ENCODE peak calls at places on chromosome 21, in five cellular contexts. R is mucosa of descending colon, Y is A549, J is Panc1, A is AG04450. N is an unnamed sample.
A peak's percentile ranks its signal among the peaks of the same experiment; 100 is the strongest.

GRCh38 chr21:43921979-43922945 is 57.2 kb downstream of the AGPAT3 start:
- DNase-seq in A (no peak), R (no peak), J (no peak), Y (no peak), N (no peak)

GRCh38 chr21:15781986-15782385 is 52.2 kb downstream of the USP25 start:
- DNase-seq in R (peak; percentile 28), Y (no peak), A (no peak), J (no peak), N (no peak)

GRCh38 chr21:29660047-29660720 is 279.6 kb downstream of the GRIK1 start:
- DNase-seq in J (no peak), A (no peak), Y (no peak), R (no peak), N (no peak)

GRCh38 chr21:29233611-29234540 is 64.8 kb upstream of the BACH1 start:
- DNase-seq in J (no peak), Y (no peak), R (no peak), A (no peak), N (no peak)

GRCh38 chr21:43596616-43597015 is 62.7 kb downstream of the HSF2BP start:
- DNase-seq in Y (no peak), J (no peak), R (no peak), A (no peak), N (no peak)

GRCh38 chr21:30194701-30195299 is 21.1 kb downstream of the CLDN8 start:
- DNase-seq in R (no peak), Y (no peak), J (no peak), A (no peak), N (peak; percentile 4)

GRCh38 chr21:28516996-28517592 is 475.6 kb downstream of the LTN1 start:
- DNase-seq in Y (peak; percentile 2), A (no peak), R (peak; percentile 54), J (peak; percentile 15), N (peak; percentile 80)

GRCh38 chr21:26777166-26777565 is 68.0 kb downstream of the ADAMTS1 start:
- DNase-seq in R (no peak), A (no peak), J (no peak), Y (no peak), N (no peak)

GRCh38 chr21:20187028-20187427 is 811.2 kb upstream of the NCAM2 start:
- DNase-seq in Y (no peak), A (no peak), J (no peak), R (no peak), N (no peak)

GRCh38 chr21:25551548-25551947 is 55.7 kb downstream of the MRPL39 start:
- DNase-seq in J (no peak), R (no peak), Y (no peak), A (no peak), N (no peak)

GRCh38 chr21:18235545-18235944 is 9.1 kb upstream of the CHODL start:
- DNase-seq in J (no peak), R (no peak), Y (no peak), A (no peak), N (no peak)

GRCh38 chr21:26116456-26117011 is 54.0 kb downstream of the APP start:
- DNase-seq in R (no peak), A (no peak), Y (no peak), J (no peak), N (no peak)

GRCh38 chr21:31911138-31911907 is 38.5 kb downstream of the HUNK start:
- DNase-seq in Y (no peak), A (no peak), J (no peak), R (no peak), N (no peak)

GRCh38 chr21:16218682-16219343 is 489.0 kb downstream of the USP25 start:
- DNase-seq in A (no peak), Y (no peak), R (no peak), J (no peak), N (no peak)

GRCh38 chr21:26684866-26685265 is 111.8 kb upstream of the CYYR1 start:
- DNase-seq in A (no peak), Y (no peak), R (no peak), J (peak; percentile 20), N (no peak)

GRCh38 chr21:14366998-14367397 is 15.9 kb downstream of the HSPA13 start:
- DNase-seq in R (no peak), J (no peak), Y (no peak), A (no peak), N (no peak)

GRCh38 chr21:32207096-32207716 is 71.6 kb downstream of the MIS18A start:
- DNase-seq in J (no peak), Y (no peak), A (no peak), R (no peak), N (no peak)

GRCh38 chr21:28793043-28793442 is 199.6 kb downstream of the LTN1 start:
- DNase-seq in R (no peak), A (no peak), Y (no peak), J (no peak), N (no peak)

GRCh38 chr21:15894596-15894995 is 164.8 kb downstream of the USP25 start:
- DNase-seq in Y (no peak), A (no peak), J (no peak), R (no peak), N (no peak)

GRCh38 chr21:21230672-21231071 is 232.5 kb downstream of the NCAM2 start:
- DNase-seq in R (no peak), J (no peak), A (no peak), Y (no peak), N (no peak)

GRCh38 chr21:26057488-26058170 is 112.9 kb downstream of the APP start:
- DNase-seq in J (no peak), A (no peak), R (no peak), Y (no peak), N (no peak)

GRCh38 chr21:15826147-15826780 is 96.5 kb downstream of the USP25 start:
- DNase-seq in J (no peak), Y (peak; percentile 21), A (no peak), R (no peak), N (peak; percentile 25)

GRCh38 chr21:21084179-21084578 is 86.0 kb downstream of the NCAM2 start:
- DNase-seq in A (no peak), J (no peak), R (no peak), Y (no peak), N (no peak)

GRCh38 chr21:19900149-19900548 is 1098.1 kb upstream of the NCAM2 start:
- DNase-seq in Y (no peak), R (no peak), J (no peak), A (no peak), N (no peak)

GRCh38 chr21:16588433-16588860 is 858.7 kb downstream of the USP25 start:
- DNase-seq in J (peak; percentile 32), Y (peak; percentile 21), R (peak; percentile 54), A (peak; percentile 49), N (no peak)

GRCh38 chr21:38388684-38389676 is 109.3 kb downstream of the ERG start:
- DNase-seq in R (no peak), Y (no peak), J (no peak), A (no peak), N (no peak)

GRCh38 chr21:28832013-28832714 is 160.5 kb downstream of the LTN1 start:
- DNase-seq in A (no peak), R (no peak), Y (no peak), J (peak; percentile 13), N (no peak)

GRCh38 chr21:41227357-41228005 is 59.5 kb downstream of the BACE2 start:
- DNase-seq in Y (no peak), A (no peak), J (no peak), R (no peak), N (no peak)

GRCh38 chr21:46437511-46437910 is 21.2 kb upstream of the DIP2A start:
- DNase-seq in J (no peak), R (peak; percentile 36), Y (no peak), A (no peak), N (no peak)

GRCh38 chr21:28308516-28308915 is 684.2 kb downstream of the LTN1 start:
- DNase-seq in A (no peak), R (no peak), J (no peak), Y (no peak), N (no peak)

GRCh38 chr21:18252686-18253085 is 8.1 kb downstream of the CHODL start:
- DNase-seq in R (peak; percentile 15), Y (no peak), A (no peak), J (no peak), N (no peak)

GRCh38 chr21:43600642-43601397 is 58.5 kb downstream of the HSF2BP start:
- DNase-seq in J (no peak), R (no peak), A (peak; percentile 84), Y (no peak), N (no peak)

GRCh38 chr21:39082656-39083376 is 100.4 kb downstream of the PSMG1 start:
- DNase-seq in Y (no peak), A (no peak), J (no peak), R (no peak), N (peak; percentile 7)

GRCh38 chr21:28069446-28069845 is 923.2 kb downstream of the LTN1 start:
- DNase-seq in R (no peak), Y (no peak), J (no peak), A (peak; percentile 63), N (no peak)

GRCh38 chr21:32102426-32102825 is 176.4 kb downstream of the MIS18A start:
- DNase-seq in A (no peak), R (no peak), Y (no peak), J (no peak), N (no peak)

GRCh38 chr21:43778469-43779335 is 2.6 kb upstream of the CSTB start:
- DNase-seq in Y (no peak), A (no peak), R (no peak), J (peak; percentile 47), N (no peak)

GRCh38 chr21:16978309-16978895 is 534.4 kb upstream of the CXADR start:
- DNase-seq in J (no peak), A (no peak), Y (no peak), R (peak; percentile 23), N (no peak)

GRCh38 chr21:27817061-27817460 is 850.2 kb upstream of the ADAMTS5 start:
- DNase-seq in R (no peak), J (no peak), Y (no peak), A (no peak), N (no peak)

GRCh38 chr21:45408271-45408791 is 3.4 kb downstream of the COL18A1 start:
- DNase-seq in R (peak; percentile 12), Y (no peak), J (no peak), A (no peak), N (no peak)
- H3K4me3 ChIP-seq in R (no peak overlapping the region), Y (no peak overlapping the region), J (peak overlapping the region; percentile 80), A (no peak overlapping the region), N (no peak overlapping the region)

GRCh38 chr21:33232640-33233039 is 2.9 kb downstream of the IFNAR2 start:
- DNase-seq in J (no peak), A (no peak), Y (no peak), R (no peak), N (no peak)
- H3K4me3 ChIP-seq in J (no peak overlapping the region), A (no peak overlapping the region), Y (no peak overlapping the region), R (no peak overlapping the region), N (no peak overlapping the region)

GRCh38 chr21:36966066-36966845 is at the start of gene HLCS:
- DNase-seq in A (no peak), Y (peak; percentile 28), R (peak; percentile 82), J (no peak), N (no peak)

GRCh38 chr21:36965720-36966065 is 776 bp downstream of the HLCS start:
- DNase-seq in A (no peak), Y (no peak), R (no peak), J (no peak), N (no peak)

GRCh38 chr21:36966846-36967657 is 583 bp upstream of the HLCS start:
- DNase-seq in J (no peak), A (no peak), Y (no peak), R (no peak), N (no peak)

GRCh38 chr21:36964398-36964797 is 2.1 kb downstream of the HLCS start:
- DNase-seq in A (no peak), R (no peak), Y (no peak), J (no peak), N (no peak)

GRCh38 chr21:36964832-36965719 is 1.4 kb downstream of the HLCS start:
- DNase-seq in Y (no peak), R (no peak), A (no peak), J (no peak), N (no peak)
- H3K4me3 ChIP-seq in Y (peak overlapping the region; percentile 70), R (no peak overlapping the region), A (peak overlapping the region; percentile 75), J (peak overlapping the region; percentile 58), N (no peak overlapping the region)

GRCh38 chr21:35426484-35426883 is 377.4 kb upstream of the RUNX1 start:
- DNase-seq in Y (no peak), R (no peak), A (no peak), J (no peak), N (no peak)
- H3K4me3 ChIP-seq in Y (no peak overlapping the region), R (no peak overlapping the region), A (no peak overlapping the region), J (no peak overlapping the region), N (no peak overlapping the region)